ENCODE peak calls at places on chromosomes 12 and 14, in eight cellular contexts. L, R, X, V, D, T, K and H are unnamed samples.

GRCh38 chr12:127570793-127571360 is 696.1 kb upstream of the TMEM132C start:
- DNase-seq in L (no peak), R (no peak), X (no peak), V (no peak), D (no peak), T (no peak), K (no peak), H (no peak)

GRCh38 chr12:131418884-131419283 is 292.0 kb upstream of the SFSWAP start:
- DNase-seq in L (no peak), R (no peak), X (no peak), V (no peak), D (no peak), T (no peak), K (no peak), H (no peak)

GRCh38 chr12:42935756-42936155 is 346.2 kb upstream of the PRICKLE1 start:
- DNase-seq in L (no peak), R (no peak), X (no peak), V (no peak), D (no peak), T (no peak), K (no peak), H (no peak)

GRCh38 chr12:99455350-99456037 is 192.1 kb upstream of the GARIN6 start:
- DNase-seq in L (no peak), R (no peak), X (no peak), V (no peak), D (no peak), T (no peak), K (no peak), H (no peak)

GRCh38 chr12:96902076-96902475 is 5.0 kb upstream of the NEDD1 start:
- DNase-seq in L (no peak), R (peak), X (peak), V (no peak), D (no peak), T (no peak), K (no peak), H (no peak)

GRCh38 chr14:98802044-98802443 is 470.0 kb downstream of the BCL11B start:
- DNase-seq in L (no peak), R (no peak), X (no peak), V (no peak), D (no peak), T (no peak), K (no peak), H (no peak)

GRCh38 chr12:65742481-65742971 is 81.8 kb upstream of the HMGA2 start:
- DNase-seq in L (no peak), R (no peak), X (no peak), V (no peak), D (no peak), T (no peak), K (no peak), H (no peak)

GRCh38 chr14:79021756-79022155 is 851.6 kb downstream of the NRXN3 start:
- DNase-seq in L (no peak), R (no peak), X (no peak), V (no peak), D (no peak), T (no peak), K (no peak), H (no peak)

GRCh38 chr12:98864363-98864762 is 219.3 kb downstream of the APAF1 start:
- DNase-seq in L (no peak), R (no peak), X (no peak), V (no peak), D (no peak), T (no peak), K (no peak), H (no peak)

GRCh38 chr14:69395929-69396328 is 2.2 kb downstream of the ERH start:
- DNase-seq in L (no peak), R (no peak), X (no peak), V (no peak), D (no peak), T (no peak), K (no peak), H (no peak)

GRCh38 chr12:53182836-53183235 is 2.1 kb upstream of the CSAD start:
- DNase-seq in L (peak), R (no peak), X (no peak), V (no peak), D (no peak), T (no peak), K (no peak), H (no peak)

GRCh38 chr12:124125472-124125871 is 152.5 kb downstream of the ZNF664 start:
- DNase-seq in L (no peak), R (no peak), X (no peak), V (no peak), D (no peak), T (no peak), K (no peak), H (no peak)

GRCh38 chr14:97219356-97220017 is 422.3 kb downstream of the VRK1 start:
- DNase-seq in L (no peak), R (no peak), X (no peak), V (no peak), D (no peak), T (no peak), K (no peak), H (no peak)

GRCh38 chr12:2417761-2418160 is 365.0 kb downstream of the CACNA1C start:
- DNase-seq in L (no peak), R (no peak), X (no peak), V (no peak), D (no peak), T (no peak), K (no peak), H (no peak)

GRCh38 chr14:75188520-75189267 is 12.3 kb upstream of the TMED10 start:
- DNase-seq in L (peak), R (peak), X (no peak), V (no peak), D (no peak), T (no peak), K (no peak), H (peak)

GRCh38 chr14:76828339-76829015 is 2.3 kb downstream of the LRRC74A start:
- DNase-seq in L (no peak), R (no peak), X (no peak), V (no peak), D (no peak), T (no peak), K (no peak), H (no peak)

GRCh38 chr14:33569844-33570716 is 380.8 kb downstream of the EGLN3 start:
- DNase-seq in L (no peak), R (no peak), X (no peak), V (no peak), D (no peak), T (no peak), K (no peak), H (no peak)

GRCh38 chr12:128694445-128694844 is 129.3 kb downstream of the SLC15A4 start:
- DNase-seq in L (no peak), R (no peak), X (no peak), V (no peak), D (no peak), T (no peak), K (no peak), H (no peak)

GRCh38 chr14:68922201-68922613 is 56.9 kb downstream of the ACTN1 start:
- DNase-seq in L (no peak), R (no peak), X (no peak), V (no peak), D (no peak), T (no peak), K (no peak), H (no peak)

GRCh38 chr14:65431245-65431644 is 18.7 kb downstream of the FUT8 start:
- DNase-seq in L (no peak), R (no peak), X (no peak), V (no peak), D (no peak), T (no peak), K (no peak), H (no peak)

GRCh38 chr12:31705651-31706050 is 23.2 kb downstream of the AMN1 start:
- DNase-seq in L (no peak), R (no peak), X (no peak), V (no peak), D (no peak), T (no peak), K (no peak), H (no peak)

GRCh38 chr12:71938728-71939385 is at the start of gene TPH2:
- DNase-seq in L (peak), R (peak), X (peak), V (peak), D (peak), T (peak), K (peak), H (no peak)

GRCh38 chr14:93691042-93691780 is 97.1 kb downstream of the PRIMA1 start:
- DNase-seq in L (no peak), R (no peak), X (no peak), V (no peak), D (no peak), T (no peak), K (no peak), H (no peak)